ENCODE peak calls at places on chromosomes 5 and 9, in ten cellular contexts. One of them, this sample, is unnamed.
A peak's percentile ranks its signal among the peaks of the same experiment; 100 is the strongest.

GRCh38 chr5:1568201-1568979 is 44.6 kb upstream of the LPCAT1 start:
- DNase-seq in pancreas: no peak
- DNase-seq in adrenal gland: no peak
- DNase-seq in fibroblast of pulmonary artery: peak; percentile 97
- DNase-seq in bronchial epithelial cell: peak; percentile 92
- DNase-seq in heart left ventricle: no peak
- DNase-seq in MCF 10A: peak; percentile 91
- DNase-seq in IMR-90: peak; percentile 90
- DNase-seq in ovary: no peak
- DNase-seq in GM12865: no peak
- DNase-seq in this sample: no peak

GRCh38 chr5:113680534-113680933 is 167.0 kb downstream of the YTHDC2 start:
- DNase-seq in pancreas: no peak
- DNase-seq in adrenal gland: no peak
- DNase-seq in fibroblast of pulmonary artery: peak; percentile 8
- DNase-seq in bronchial epithelial cell: no peak
- DNase-seq in heart left ventricle: no peak
- DNase-seq in MCF 10A: no peak
- DNase-seq in IMR-90: no peak
- DNase-seq in ovary: no peak
- DNase-seq in GM12865: no peak
- DNase-seq in this sample: no peak

GRCh38 chr9:2620876-2621677 is 510 bp upstream of the VLDLR start:
- DNase-seq in pancreas: peak; percentile 94
- DNase-seq in adrenal gland: peak; percentile 90
- DNase-seq in fibroblast of pulmonary artery: peak; percentile 81
- DNase-seq in bronchial epithelial cell: peak; percentile 80
- DNase-seq in heart left ventricle: peak; percentile 78
- DNase-seq in MCF 10A: peak; percentile 61
- DNase-seq in IMR-90: peak; percentile 87
- DNase-seq in ovary: peak; percentile 89
- DNase-seq in GM12865: peak; percentile 60
- DNase-seq in this sample: peak; percentile 63

GRCh38 chr5:43041131-43041668 is 1.1 kb upstream of the ANXA2R start:
- DNase-seq in pancreas: no peak
- DNase-seq in adrenal gland: no peak
- DNase-seq in fibroblast of pulmonary artery: peak; percentile 89
- DNase-seq in bronchial epithelial cell: no peak
- DNase-seq in heart left ventricle: no peak
- DNase-seq in MCF 10A: no peak
- DNase-seq in IMR-90: no peak
- DNase-seq in ovary: peak; percentile 60
- DNase-seq in GM12865: peak; percentile 63
- DNase-seq in this sample: no peak

GRCh38 chr9:134101623-134102149 is 33.9 kb upstream of the BRD3 start:
- DNase-seq in pancreas: no peak
- DNase-seq in adrenal gland: peak; percentile 15
- DNase-seq in fibroblast of pulmonary artery: no peak
- DNase-seq in bronchial epithelial cell: no peak
- DNase-seq in heart left ventricle: no peak
- DNase-seq in MCF 10A: no peak
- DNase-seq in IMR-90: no peak
- DNase-seq in ovary: no peak
- DNase-seq in GM12865: no peak
- DNase-seq in this sample: no peak

GRCh38 chr9:127647451-127647850 is 35.4 kb downstream of the STXBP1 start:
- DNase-seq in pancreas: no peak
- DNase-seq in adrenal gland: no peak
- DNase-seq in fibroblast of pulmonary artery: no peak
- DNase-seq in bronchial epithelial cell: no peak
- DNase-seq in heart left ventricle: no peak
- DNase-seq in MCF 10A: no peak
- DNase-seq in IMR-90: no peak
- DNase-seq in ovary: no peak
- DNase-seq in GM12865: no peak
- DNase-seq in this sample: no peak

GRCh38 chr5:141657937-141658545 is 6.8 kb upstream of the FCHSD1 start:
- DNase-seq in pancreas: no peak
- DNase-seq in adrenal gland: peak; percentile 50
- DNase-seq in fibroblast of pulmonary artery: peak; percentile 91
- DNase-seq in bronchial epithelial cell: peak; percentile 90
- DNase-seq in heart left ventricle: no peak
- DNase-seq in MCF 10A: peak; percentile 79
- DNase-seq in IMR-90: peak; percentile 98
- DNase-seq in ovary: no peak
- DNase-seq in GM12865: peak; percentile 69
- DNase-seq in this sample: peak; percentile 75

GRCh38 chr9:137453643-137454081 is 5.5 kb downstream of the NSMF start:
- DNase-seq in pancreas: peak; percentile 82
- DNase-seq in adrenal gland: peak; percentile 78
- DNase-seq in fibroblast of pulmonary artery: peak; percentile 76
- DNase-seq in bronchial epithelial cell: peak; percentile 37
- DNase-seq in heart left ventricle: peak; percentile 70
- DNase-seq in MCF 10A: peak; percentile 56
- DNase-seq in IMR-90: peak; percentile 58
- DNase-seq in ovary: peak; percentile 72
- DNase-seq in GM12865: peak; percentile 78
- DNase-seq in this sample: peak; percentile 93

GRCh38 chr9:97873877-97874276 is 20.9 kb downstream of the FOXE1 start:
- DNase-seq in pancreas: no peak
- DNase-seq in adrenal gland: no peak
- DNase-seq in fibroblast of pulmonary artery: peak; percentile 60
- DNase-seq in bronchial epithelial cell: peak; percentile 79
- DNase-seq in heart left ventricle: no peak
- DNase-seq in MCF 10A: peak; percentile 83
- DNase-seq in IMR-90: peak; percentile 10
- DNase-seq in ovary: no peak
- DNase-seq in GM12865: no peak
- DNase-seq in this sample: no peak

GRCh38 chr9:21883642-21884041 is 81.2 kb downstream of the MTAP start:
- DNase-seq in pancreas: no peak
- DNase-seq in adrenal gland: no peak
- DNase-seq in fibroblast of pulmonary artery: no peak
- DNase-seq in bronchial epithelial cell: no peak
- DNase-seq in heart left ventricle: no peak
- DNase-seq in MCF 10A: no peak
- DNase-seq in IMR-90: no peak
- DNase-seq in ovary: no peak
- DNase-seq in GM12865: peak; percentile 9
- DNase-seq in this sample: no peak

GRCh38 chr5:93320920-93321319 is 260.1 kb downstream of the NR2F1-AS1 start:
- DNase-seq in pancreas: no peak
- DNase-seq in adrenal gland: no peak
- DNase-seq in fibroblast of pulmonary artery: no peak
- DNase-seq in bronchial epithelial cell: no peak
- DNase-seq in heart left ventricle: no peak
- DNase-seq in MCF 10A: no peak
- DNase-seq in IMR-90: no peak
- DNase-seq in ovary: no peak
- DNase-seq in GM12865: no peak
- DNase-seq in this sample: no peak

GRCh38 chr9:12643686-12644085 is 49.5 kb upstream of the TYRP1 start:
- DNase-seq in pancreas: no peak
- DNase-seq in adrenal gland: no peak
- DNase-seq in fibroblast of pulmonary artery: peak; percentile 5
- DNase-seq in bronchial epithelial cell: no peak
- DNase-seq in heart left ventricle: no peak
- DNase-seq in MCF 10A: no peak
- DNase-seq in IMR-90: no peak
- DNase-seq in ovary: no peak
- DNase-seq in GM12865: no peak
- DNase-seq in this sample: no peak

GRCh38 chr9:34072868-34073590 is 24.3 kb upstream of the UBAP2 start:
- DNase-seq in pancreas: no peak
- DNase-seq in adrenal gland: peak; percentile 29
- DNase-seq in fibroblast of pulmonary artery: peak; percentile 79
- DNase-seq in bronchial epithelial cell: peak; percentile 94
- DNase-seq in heart left ventricle: no peak
- DNase-seq in MCF 10A: peak; percentile 80
- DNase-seq in IMR-90: peak; percentile 96
- DNase-seq in ovary: peak; percentile 28
- DNase-seq in GM12865: no peak
- DNase-seq in this sample: no peak

DNA sequence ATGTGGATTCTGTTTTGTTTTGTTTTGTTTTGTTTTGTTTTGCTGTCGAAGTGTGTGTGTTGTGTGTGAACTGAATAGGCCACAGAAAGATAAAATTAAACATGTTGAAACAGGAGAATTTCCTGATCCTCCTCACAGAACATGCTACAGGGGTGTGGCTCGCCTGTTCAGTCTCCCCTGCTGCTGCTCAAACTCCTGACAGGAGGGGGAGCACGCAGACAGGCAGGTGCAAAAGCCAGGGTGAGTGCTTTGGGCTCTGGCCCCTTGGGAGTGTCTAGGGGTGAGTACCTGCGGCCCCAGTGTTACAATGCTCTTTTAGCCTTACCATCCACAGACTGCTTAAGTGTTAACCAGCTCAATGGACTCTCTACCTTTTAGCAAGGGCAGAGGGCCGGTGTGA is 473.5 kb downstream of the MAT2B start:
- DNase-seq in pancreas: peak; percentile 11
- DNase-seq in adrenal gland: no peak
- DNase-seq in fibroblast of pulmonary artery: no peak
- DNase-seq in bronchial epithelial cell: peak; percentile 41
- DNase-seq in heart left ventricle: no peak
- DNase-seq in MCF 10A: peak; percentile 29
- DNase-seq in IMR-90: no peak
- DNase-seq in ovary: no peak
- DNase-seq in GM12865: peak; percentile 43
- DNase-seq in this sample: no peak
- TF ChIP-seq CTCF in pancreas: no peak
- TF ChIP-seq CTCF in adrenal gland: no peak
- TF ChIP-seq CTCF in fibroblast of pulmonary artery: no peak
- TF ChIP-seq CTCF in bronchial epithelial cell: peak; percentile 10
- TF ChIP-seq CTCF in heart left ventricle: no peak
- TF ChIP-seq CTCF in MCF 10A: no peak
- TF ChIP-seq CTCF in IMR-90: no peak
- TF ChIP-seq CTCF in ovary: no peak
- TF ChIP-seq CTCF in GM12865: peak; percentile 27
- TF ChIP-seq CTCF in this sample: peak; percentile 17

GRCh38 chr9:125632321-125633115 is 74.5 kb downstream of the MAPKAP1 start:
- DNase-seq in pancreas: no peak
- DNase-seq in adrenal gland: no peak
- DNase-seq in fibroblast of pulmonary artery: no peak
- DNase-seq in bronchial epithelial cell: peak; percentile 88
- DNase-seq in heart left ventricle: no peak
- DNase-seq in MCF 10A: no peak
- DNase-seq in IMR-90: peak; percentile 22
- DNase-seq in ovary: no peak
- DNase-seq in GM12865: peak; percentile 93
- DNase-seq in this sample: peak; percentile 57

GRCh38 chr9:125630436-125630835 is 76.6 kb downstream of the MAPKAP1 start:
- DNase-seq in pancreas: no peak
- DNase-seq in adrenal gland: no peak
- DNase-seq in fibroblast of pulmonary artery: no peak
- DNase-seq in bronchial epithelial cell: peak; percentile 85
- DNase-seq in heart left ventricle: no peak
- DNase-seq in MCF 10A: peak; percentile 32
- DNase-seq in IMR-90: no peak
- DNase-seq in ovary: no peak
- DNase-seq in GM12865: no peak
- DNase-seq in this sample: no peak

GRCh38 chr9:125633116-125633743 is 73.8 kb downstream of the MAPKAP1 start:
- DNase-seq in pancreas: no peak
- DNase-seq in adrenal gland: peak; percentile 28
- DNase-seq in fibroblast of pulmonary artery: no peak
- DNase-seq in bronchial epithelial cell: no peak
- DNase-seq in heart left ventricle: no peak
- DNase-seq in MCF 10A: peak; percentile 36
- DNase-seq in IMR-90: no peak
- DNase-seq in ovary: no peak
- DNase-seq in GM12865: no peak
- DNase-seq in this sample: no peak

GRCh38 chr9:125629451-125629850 is 77.6 kb downstream of the MAPKAP1 start:
- DNase-seq in pancreas: no peak
- DNase-seq in adrenal gland: no peak
- DNase-seq in fibroblast of pulmonary artery: no peak
- DNase-seq in bronchial epithelial cell: no peak
- DNase-seq in heart left ventricle: no peak
- DNase-seq in MCF 10A: no peak
- DNase-seq in IMR-90: no peak
- DNase-seq in ovary: no peak
- DNase-seq in GM12865: no peak
- DNase-seq in this sample: no peak

DNA sequence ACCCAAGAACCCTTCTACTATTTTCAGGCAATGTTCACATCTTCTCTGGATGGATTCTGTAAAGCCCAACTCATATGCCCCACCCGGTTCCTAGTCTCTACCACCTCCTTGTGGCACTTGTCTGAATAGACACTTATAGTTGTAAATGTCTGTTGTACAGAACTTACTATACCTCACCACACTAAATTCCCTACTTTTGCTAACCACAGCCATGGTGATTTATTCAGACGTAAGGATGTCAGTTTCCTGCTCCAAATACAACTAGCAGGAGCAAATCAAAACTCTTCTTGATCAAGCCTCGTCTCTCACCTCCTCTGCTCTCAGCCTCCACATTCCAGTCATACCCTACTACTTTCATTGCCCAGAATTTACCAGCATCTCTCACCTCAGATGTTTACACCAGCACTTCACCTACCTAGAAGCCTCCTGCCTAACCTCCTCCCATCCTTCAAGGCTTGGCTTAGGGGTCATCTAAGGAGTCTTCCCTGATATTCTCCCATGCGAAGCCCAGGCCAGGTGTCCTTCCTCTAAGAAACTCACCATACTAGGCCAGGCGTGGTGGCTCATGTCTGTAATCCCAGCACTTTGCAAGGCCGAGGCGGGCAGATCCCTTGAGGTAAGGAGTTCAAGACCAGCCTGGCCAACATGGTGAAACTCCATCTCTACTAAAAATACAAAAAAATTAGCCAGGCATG is 75.5 kb downstream of the MAPKAP1 start:
- DNase-seq in pancreas: no peak
- DNase-seq in adrenal gland: peak; percentile 25
- DNase-seq in fibroblast of pulmonary artery: peak; percentile 79
- DNase-seq in bronchial epithelial cell: peak; percentile 44
- DNase-seq in heart left ventricle: no peak
- DNase-seq in MCF 10A: peak; percentile 56
- DNase-seq in IMR-90: peak; percentile 57
- DNase-seq in ovary: no peak
- DNase-seq in GM12865: peak; percentile 77
- DNase-seq in this sample: peak; percentile 62
- TF ChIP-seq CTCF in pancreas: no peak
- TF ChIP-seq CTCF in adrenal gland: peak; percentile 64
- TF ChIP-seq CTCF in fibroblast of pulmonary artery: peak; percentile 80
- TF ChIP-seq CTCF in bronchial epithelial cell: peak; percentile 42
- TF ChIP-seq CTCF in heart left ventricle: peak; percentile 65
- TF ChIP-seq CTCF in MCF 10A: peak; percentile 38
- TF ChIP-seq CTCF in IMR-90: peak; percentile 64
- TF ChIP-seq CTCF in ovary: peak; percentile 47
- TF ChIP-seq CTCF in GM12865: peak; percentile 68
- TF ChIP-seq CTCF in this sample: peak; percentile 64

GRCh38 chr5:78610163-78610583 is 38.4 kb downstream of the LHFPL2 start:
- DNase-seq in pancreas: no peak
- DNase-seq in adrenal gland: no peak
- DNase-seq in fibroblast of pulmonary artery: peak; percentile 89
- DNase-seq in bronchial epithelial cell: no peak
- DNase-seq in heart left ventricle: peak; percentile 41
- DNase-seq in MCF 10A: no peak
- DNase-seq in IMR-90: peak; percentile 67
- DNase-seq in ovary: peak; percentile 48
- DNase-seq in GM12865: no peak
- DNase-seq in this sample: no peak
- TF ChIP-seq CTCF in pancreas: no peak
- TF ChIP-seq CTCF in adrenal gland: no peak
- TF ChIP-seq CTCF in fibroblast of pulmonary artery: peak; percentile 36
- TF ChIP-seq CTCF in bronchial epithelial cell: no peak
- TF ChIP-seq CTCF in heart left ventricle: no peak
- TF ChIP-seq CTCF in MCF 10A: no peak
- TF ChIP-seq CTCF in IMR-90: no peak
- TF ChIP-seq CTCF in ovary: no peak
- TF ChIP-seq CTCF in GM12865: no peak
- TF ChIP-seq CTCF in this sample: no peak

GRCh38 chr9:94160594-94161501 is 76.6 kb downstream of the PTPDC1 start:
- DNase-seq in pancreas: no peak
- DNase-seq in adrenal gland: no peak
- DNase-seq in fibroblast of pulmonary artery: no peak
- DNase-seq in bronchial epithelial cell: no peak
- DNase-seq in heart left ventricle: no peak
- DNase-seq in MCF 10A: no peak
- DNase-seq in IMR-90: no peak
- DNase-seq in ovary: no peak
- DNase-seq in GM12865: no peak
- DNase-seq in this sample: no peak
- TF ChIP-seq CTCF in pancreas: no peak
- TF ChIP-seq CTCF in adrenal gland: no peak
- TF ChIP-seq CTCF in fibroblast of pulmonary artery: peak; percentile 14
- TF ChIP-seq CTCF in bronchial epithelial cell: no peak
- TF ChIP-seq CTCF in heart left ventricle: no peak
- TF ChIP-seq CTCF in MCF 10A: no peak
- TF ChIP-seq CTCF in IMR-90: peak; percentile 7
- TF ChIP-seq CTCF in ovary: no peak
- TF ChIP-seq CTCF in GM12865: no peak
- TF ChIP-seq CTCF in this sample: no peak

This sample was measured in GM13977.